ENCODE peak calls at places on chromosomes 1 and 21, in four cellular contexts. C is left lung, E is AG04450, V is breast epithelium. J is an unnamed sample.
A peak's percentile ranks its signal among the peaks of the same experiment; 100 is the strongest.

GRCh38 chr1:237799762-237800474 is 90.8 kb downstream of the ZP4 start:
- DNase-seq in C (no peak), E (no peak), V (no peak), J (peak; percentile 75)

GRCh38 chr1:153818876-153819275 is 43.7 kb downstream of the SLC27A3 start:
- DNase-seq in C (no peak), E (no peak), V (no peak), J (no peak)

GRCh38 chr1:231272880-231273279 is 31.9 kb downstream of the GNPAT start:
- DNase-seq in C (peak; percentile 82), E (no peak), V (no peak), J (no peak)

GRCh38 chr1:185556551-185556950 is 177.6 kb upstream of the HMCN1 start:
- DNase-seq in C (no peak), E (no peak), V (no peak), J (no peak)

GRCh38 chr1:109509176-109510134 is at the start of gene AMIGO1:
- DNase-seq in C (no peak), E (no peak), V (no peak), J (no peak)

GRCh38 chr1:204946640-204947039 is 76.0 kb downstream of the NFASC start:
- DNase-seq in C (no peak), E (no peak), V (no peak), J (no peak)

GRCh38 chr1:84603223-84603622 is 29.0 kb upstream of the CTBS start:
- DNase-seq in C (no peak), E (no peak), V (no peak), J (no peak)

GRCh38 chr1:7539772-7540175 is 231.3 kb upstream of the VAMP3 start:
- DNase-seq in C (peak; percentile 49), E (no peak), V (no peak), J (peak; percentile 44)

GRCh38 chr1:192363177-192363576 is 46.4 kb downstream of the RGS21 start:
- DNase-seq in C (no peak), E (no peak), V (no peak), J (no peak)

GRCh38 chr1:11977625-11978024 is 2.6 kb upstream of the MFN2 start:
- DNase-seq in C (no peak), E (no peak), V (no peak), J (no peak)

GRCh38 chr1:235712812-235713211 is 63.2 kb upstream of the GNG4 start:
- DNase-seq in C (no peak), E (no peak), V (no peak), J (no peak)

GRCh38 chr1:35569956-35570355 is 3.2 kb upstream of the TFAP2E start:
- DNase-seq in C (no peak), E (no peak), V (no peak), J (no peak)

GRCh38 chr1:207014728-207015127 is 17.8 kb downstream of the C1orf116 start:
- DNase-seq in C (no peak), E (no peak), V (no peak), J (no peak)

GRCh38 chr1:93631626-93632365 is 49.8 kb downstream of the BCAR3 start:
- DNase-seq in C (no peak), E (no peak), V (no peak), J (no peak)

GRCh38 chr1:39729030-39729429 is 9.7 kb upstream of the PPIE start:
- DNase-seq in C (no peak), E (no peak), V (no peak), J (no peak)

GRCh38 chr1:236389253-236389652 is 4.8 kb upstream of the EDARADD start:
- DNase-seq in C (no peak), E (no peak), V (no peak), J (peak; percentile 94)

GRCh38 chr1:44609768-44610526 is 64.3 kb downstream of the TMEM53 start:
- DNase-seq in C (no peak), E (no peak), V (no peak), J (no peak)

GRCh38 chr1:9009438-9010366 is 16.5 kb downstream of the SLC2A7 start:
- DNase-seq in C (no peak), E (no peak), V (no peak), J (no peak)

GRCh38 chr1:116453906-116454305 is 80.9 kb downstream of the ATP1A1 start:
- DNase-seq in C (no peak), E (no peak), V (no peak), J (no peak)

GRCh38 chr1:15950763-15951295 is 25.1 kb downstream of the ZBTB17 start:
- DNase-seq in C (peak; percentile 67), E (no peak), V (no peak), J (no peak)

GRCh38 chr1:219555031-219555667 is 57.8 kb downstream of the ZC3H11B start:
- DNase-seq in C (no peak), E (no peak), V (no peak), J (no peak)

GRCh38 chr21:43944181-43944633 is 67.9 kb upstream of the TRAPPC10 start:
- DNase-seq in C (no peak), E (no peak), V (no peak), J (no peak)

GRCh38 chr1:232788235-232788872 is 16.9 kb upstream of the MAP10 start:
- DNase-seq in C (no peak), E (no peak), V (no peak), J (no peak)

GRCh38 chr1:19391596-19391981 is 79.5 kb downstream of the SLC66A1 start:
- DNase-seq in C (no peak), E (no peak), V (no peak), J (no peak)

GRCh38 chr1:230291731-230292620 is 134.2 kb downstream of the PGBD5 start:
- DNase-seq in C (no peak), E (no peak), V (no peak), J (no peak)

GRCh38 chr1:163213626-163214025 is 10.9 kb upstream of the RGS5 start:
- DNase-seq in C (no peak), E (no peak), V (no peak), J (no peak)

GRCh38 chr21:43995521-43996105 is 16.5 kb upstream of the TRAPPC10 start:
- DNase-seq in C (no peak), E (no peak), V (no peak), J (no peak)

GRCh38 chr1:206575165-206575893 is 36.9 kb downstream of the EIF2D start:
- DNase-seq in C (peak; percentile 73), E (peak; percentile 73), V (no peak), J (no peak)

GRCh38 chr1:2791027-2791760 is 10.3 kb downstream of the TTC34 start:
- DNase-seq in C (peak; percentile 7), E (no peak), V (no peak), J (no peak)

GRCh38 chr1:24190970-24191570 is 4.0 kb upstream of the IFNLR1 start:
- DNase-seq in C (no peak), E (no peak), V (no peak), J (no peak)

GRCh38 chr1:99619583-99619982 is 26.3 kb upstream of the PALMD start:
- DNase-seq in C (no peak), E (no peak), V (no peak), J (no peak)

GRCh38 chr1:53731779-53732305 is 7.1 kb downstream of the GLIS1 start:
- DNase-seq in C (no peak), E (no peak), V (no peak), J (no peak)

GRCh38 chr1:18597159-18598042 is 33.2 kb upstream of the PAX7 start:
- DNase-seq in C (no peak), E (no peak), V (no peak), J (no peak)

GRCh38 chr1:232982238-232982944 is 32.0 kb downstream of the NTPCR start:
- DNase-seq in C (no peak), E (no peak), V (no peak), J (peak; percentile 50)

GRCh38 chr1:156704930-156705320 is 458 bp downstream of the CRABP2 start:
- DNase-seq in C (peak; percentile 48), E (no peak), V (peak; percentile 46), J (no peak)

GRCh38 chr1:157992813-157993178 is 649 bp upstream of the KIRREL1 start:
- DNase-seq in C (no peak), E (no peak), V (no peak), J (no peak)

GRCh38 chr1:169072945-169073725 is 33.4 kb upstream of the ATP1B1 start:
- DNase-seq in C (no peak), E (no peak), V (peak; percentile 19), J (no peak)

GRCh38 chr21:37005548-37006242 is 807 bp upstream of the RIPPLY3 start:
- DNase-seq in C (no peak), E (no peak), V (no peak), J (no peak)
- H3K4me3 ChIP-seq in C (peak overlapping the region; percentile 35), E (peak overlapping the region; percentile 3), V (peak overlapping the region; percentile 36), J (no peak overlapping the region)

DNA sequence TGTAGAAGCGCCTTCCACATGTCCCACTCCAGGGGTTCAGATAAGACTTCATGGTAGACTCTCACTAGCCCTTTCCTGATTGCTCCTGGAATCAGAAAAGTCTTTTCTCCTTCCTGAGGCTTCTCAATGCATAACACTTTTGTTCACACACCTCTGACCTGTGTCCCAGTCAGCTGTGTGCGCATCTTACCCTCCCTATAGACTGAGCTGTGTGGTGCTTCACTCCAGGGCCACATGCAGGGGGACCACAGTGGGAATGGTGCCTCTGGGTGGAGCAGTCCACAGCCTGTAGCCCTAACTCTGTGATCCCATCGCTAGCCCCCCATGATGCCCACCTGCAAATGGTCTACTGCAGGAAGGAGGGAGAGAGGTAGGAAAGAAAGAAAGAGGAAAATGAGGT is 84.0 kb upstream of the TLR5 start:
- DNase-seq in C (no peak), E (no peak), V (no peak), J (no peak)
- TF ChIP-seq CTCF in C (no peak), E (no peak), V (no peak), J (no peak)

GRCh38 chr1:42952353-42953001 is 6.2 kb downstream of the SLC2A1 start:
- DNase-seq in C (no peak), E (no peak), V (no peak), J (no peak)
- H3K4me3 ChIP-seq in C (no peak overlapping the region), E (no peak overlapping the region), V (no peak overlapping the region), J (no peak overlapping the region)

DNA sequence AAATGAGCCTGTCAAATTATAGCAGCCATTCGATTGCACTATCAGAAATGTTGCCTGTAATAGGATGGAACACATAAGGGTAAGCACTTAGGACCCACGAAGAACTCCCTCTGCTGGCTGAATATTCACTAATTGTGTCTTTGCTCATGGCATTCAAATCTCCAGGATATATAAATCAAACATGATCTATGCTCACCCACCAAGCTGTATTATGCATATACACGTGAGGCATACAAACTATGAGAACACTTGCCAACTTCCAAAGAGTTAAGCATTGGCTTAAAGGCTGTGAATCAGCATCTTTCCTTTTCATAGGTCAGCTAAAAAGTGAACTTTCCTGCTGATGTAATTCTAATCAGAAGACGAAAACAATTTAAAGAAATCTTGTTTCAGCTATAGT is 34.5 kb downstream of the TMPRSS15 start:
- DNase-seq in C (no peak), E (no peak), V (no peak), J (peak; percentile 4)
- TF ChIP-seq CTCF in C (no peak), E (no peak), V (no peak), J (peak; percentile 45)

GRCh38 chr1:58250587-58250948 is 296.0 kb downstream of the OMA1 start:
- DNase-seq in C (no peak), E (no peak), V (no peak), J (no peak)
- H3K4me3 ChIP-seq in C (no peak overlapping the region), E (no peak overlapping the region), V (no peak overlapping the region), J (no peak overlapping the region)